ENCODE peak calls at places on chromosomes 5 and 9, in nine cellular contexts. O is heart left ventricle; E is DMS153; V is cardiac muscle cell; K is GM12891; J is amniotic epithelial cell; L is retina; F is activated CD4-positive, alpha-beta T cell treated with anti-CD3 and anti-CD28 coated beads, Interleukin-2, amount 10 ng/mL, durations not matched to agents 7 days and 5 days; Q is Calu3. X is an unnamed sample.

GRCh38 chr5:5145651-5146529 is 5.8 kb downstream of the ADAMTS16 start:
- DNase-seq in O (no peak), E (no peak), V (no peak), K (no peak), J (peak; percentile 82), L (no peak), F (no peak), Q (no peak), X (no peak)

GRCh38 chr9:107465467-107466451 is 23.8 kb downstream of the KLF4 start:
- DNase-seq in O (peak; percentile 72), E (no peak), V (peak; percentile 78), K (peak; percentile 58), J (peak; percentile 36), L (peak; percentile 89), F (peak; percentile 13), Q (peak; percentile 73), X (peak; percentile 51)

GRCh38 chr9:129256959-129257713 is 79.1 kb upstream of the IER5L start:
- DNase-seq in O (no peak), E (no peak), V (no peak), K (no peak), J (no peak), L (no peak), F (no peak), Q (no peak), X (no peak)

GRCh38 chr5:178496661-178497060 is 93.5 kb downstream of the COL23A1 start:
- DNase-seq in O (no peak), E (no peak), V (no peak), K (no peak), J (no peak), L (no peak), F (no peak), Q (no peak), X (no peak)

GRCh38 chr9:130689937-130690700 is 3.5 kb upstream of the EXOSC2 start:
- DNase-seq in O (peak; percentile 58), E (peak; percentile 84), V (peak; percentile 82), K (no peak), J (peak; percentile 83), L (no peak), F (no peak), Q (peak; percentile 74), X (no peak)

GRCh38 chr9:75967556-75967955 is 77.1 kb downstream of the PCSK5 start:
- DNase-seq in O (no peak), E (no peak), V (no peak), K (no peak), J (no peak), L (no peak), F (no peak), Q (no peak), X (no peak)

GRCh38 chr9:119458068-119458467 is 88.8 kb upstream of the BRINP1 start:
- DNase-seq in O (no peak), E (no peak), V (no peak), K (no peak), J (no peak), L (no peak), F (no peak), Q (no peak), X (no peak)

GRCh38 chr9:134055981-134056461 is 11.8 kb downstream of the BRD3 start:
- DNase-seq in O (peak; percentile 73), E (no peak), V (no peak), K (no peak), J (peak; percentile 77), L (no peak), F (no peak), Q (peak; percentile 26), X (no peak)

GRCh38 chr9:74496819-74497749 is at the start of gene RORB:
- DNase-seq in O (peak; percentile 79), E (peak; percentile 4), V (peak; percentile 86), K (peak; percentile 43), J (peak; percentile 71), L (peak; percentile 94), F (peak; percentile 36), Q (peak; percentile 57), X (peak; percentile 54)

X was measured in progenitor cell of endocrine pancreas.